ENCODE peak calls at places on chromosomes 4 and X, in six cellular contexts. X is HCT116, Q is HepG2, U is A549, G is SK-N-SH, H is GM23338. N is an unnamed sample.

GRCh38 chr4:174763454-174764104 is 65.5 kb downstream of the GLRA3 start:
- DNase-seq in X (no peak), Q (no peak), U (no peak), G (no peak), H (no peak), N (no peak)

GRCh38 chrX:96453139-96453538 is 231.5 kb upstream of the DIAPH2 start:
- DNase-seq in X (no peak), Q (peak), U (no peak), G (no peak), H (no peak), N (no peak)

GRCh38 chrX:37834937-37835336 is 12.4 kb downstream of the DYNLT3 start:
- DNase-seq in X (no peak), Q (no peak), U (no peak), G (no peak), H (no peak), N (no peak)

GRCh38 chr4:10104211-10104990 is 12.2 kb downstream of the WDR1 start:
- DNase-seq in X (no peak), Q (no peak), U (no peak), G (no peak), H (no peak), N (no peak)

GRCh38 chr4:159355456-159355855 is 252.6 kb downstream of the RAPGEF2 start:
- DNase-seq in X (no peak), Q (no peak), U (no peak), G (no peak), H (no peak), N (no peak)

GRCh38 chrX:44945736-44946135 is 72.7 kb downstream of the KDM6A start:
- DNase-seq in X (no peak), Q (peak), U (no peak), G (no peak), H (peak), N (no peak)

GRCh38 chr4:172962564-172963353 is 205.9 kb upstream of the GALNT7 start:
- DNase-seq in X (no peak), Q (no peak), U (peak), G (no peak), H (no peak), N (peak)

GRCh38 chrX:112766774-112767173 is 73.9 kb downstream of the AMOT start:
- DNase-seq in X (no peak), Q (no peak), U (no peak), G (no peak), H (no peak), N (no peak)

GRCh38 chr4:93771640-93772411 is 56.7 kb upstream of the ATOH1 start:
- DNase-seq in X (no peak), Q (no peak), U (no peak), G (peak), H (no peak), N (no peak)

GRCh38 chr4:128162434-128162833 is 101.3 kb downstream of the LARP1B start:
- DNase-seq in X (no peak), Q (no peak), U (no peak), G (no peak), H (peak), N (no peak)

GRCh38 chr4:88143504-88143903 is 14.9 kb downstream of the ABCG2 start:
- DNase-seq in X (peak), Q (no peak), U (peak), G (no peak), H (no peak), N (no peak)

GRCh38 chrX:134377537-134377936 is 82.4 kb upstream of the HPRT1 start:
- DNase-seq in X (no peak), Q (peak), U (no peak), G (peak), H (no peak), N (no peak)

GRCh38 chrX:2325076-2325784 is 175.5 kb downstream of the DHRSX start:
- DNase-seq in X (no peak), Q (no peak), U (no peak), G (peak), H (no peak), N (no peak)

GRCh38 chr4:143300860-143301259 is 35.8 kb upstream of the GAB1 start:
- DNase-seq in X (no peak), Q (no peak), U (no peak), G (no peak), H (no peak), N (no peak)

GRCh38 chr4:27973056-27973455 is 1112.4 kb downstream of the STIM2 start:
- DNase-seq in X (no peak), Q (no peak), U (no peak), G (no peak), H (no peak), N (no peak)

GRCh38 chr4:155491336-155492131 is 114.8 kb upstream of the MAP9 start:
- DNase-seq in X (no peak), Q (no peak), U (no peak), G (no peak), H (no peak), N (no peak)

GRCh38 chrX:38150993-38151392 is 69.7 kb downstream of the SRPX start:
- DNase-seq in X (no peak), Q (no peak), U (no peak), G (no peak), H (no peak), N (no peak)

GRCh38 chr4:48985976-48986653 is at the start of gene CWH43:
- DNase-seq in X (no peak), Q (no peak), U (no peak), G (peak), H (peak), N (no peak)

GRCh38 chrX:120570201-120570600 is 9.4 kb upstream of the CUL4B start:
- DNase-seq in X (no peak), Q (no peak), U (no peak), G (no peak), H (no peak), N (no peak)

GRCh38 chr4:185567828-185568442 is 32.6 kb upstream of the PDLIM3 start:
- DNase-seq in X (no peak), Q (peak), U (no peak), G (no peak), H (no peak), N (no peak)

GRCh38 chr4:184270808-184271413 is 53.2 kb upstream of the ENPP6 start:
- DNase-seq in X (no peak), Q (no peak), U (no peak), G (no peak), H (no peak), N (no peak)

GRCh38 chr4:184269879-184270430 is 52.3 kb upstream of the ENPP6 start:
- DNase-seq in X (no peak), Q (no peak), U (no peak), G (no peak), H (no peak), N (no peak)

GRCh38 chr4:184267673-184268573 is 50.2 kb upstream of the ENPP6 start:
- DNase-seq in X (peak), Q (peak), U (peak), G (no peak), H (no peak), N (peak)

GRCh38 chr4:184267206-184267608 is 49.5 kb upstream of the ENPP6 start:
- DNase-seq in X (no peak), Q (no peak), U (no peak), G (no peak), H (no peak), N (no peak)

DNA sequence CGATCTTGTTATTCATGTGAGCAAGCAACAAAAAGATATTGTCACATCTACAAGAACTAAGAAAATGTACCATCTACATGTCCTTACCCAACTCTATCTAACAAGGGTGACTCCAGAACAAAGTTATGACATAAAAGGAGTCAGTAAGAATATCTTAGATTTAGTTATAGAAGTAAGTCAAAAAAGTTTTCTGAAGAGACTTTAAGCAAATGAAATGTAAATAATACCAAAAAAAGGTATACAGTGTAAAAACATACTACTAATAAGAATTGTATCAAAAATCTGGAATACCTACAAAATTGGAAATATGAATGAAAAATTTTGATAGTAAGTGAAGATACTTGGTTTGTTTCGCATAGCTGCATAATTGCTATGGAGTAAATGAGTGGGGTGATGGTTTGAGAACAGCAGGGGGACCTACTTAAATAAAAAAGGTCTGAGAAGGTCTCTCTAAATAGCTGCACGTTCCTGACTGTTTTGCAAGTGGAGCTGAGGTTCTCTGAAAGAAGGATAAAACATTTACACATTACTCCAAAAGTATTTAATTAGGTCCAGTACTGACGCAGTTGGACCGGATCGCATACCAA is 51.0 kb upstream of the ENPP6 start:
- DNase-seq in X (no peak), Q (no peak), U (no peak), G (no peak), H (no peak), N (no peak)
- TF ChIP-seq REST in X (no peak), Q (no peak), U (no peak), G (no peak), H (no peak), N (no peak)

GRCh38 chr4:177380730-177381287 is 61.4 kb downstream of the AGA start:
- DNase-seq in X (no peak), Q (peak), U (peak), G (peak), H (peak), N (no peak)
- TF ChIP-seq CTCF in X (peak), Q (peak), U (peak), G (peak), H (peak), N (peak)

DNA sequence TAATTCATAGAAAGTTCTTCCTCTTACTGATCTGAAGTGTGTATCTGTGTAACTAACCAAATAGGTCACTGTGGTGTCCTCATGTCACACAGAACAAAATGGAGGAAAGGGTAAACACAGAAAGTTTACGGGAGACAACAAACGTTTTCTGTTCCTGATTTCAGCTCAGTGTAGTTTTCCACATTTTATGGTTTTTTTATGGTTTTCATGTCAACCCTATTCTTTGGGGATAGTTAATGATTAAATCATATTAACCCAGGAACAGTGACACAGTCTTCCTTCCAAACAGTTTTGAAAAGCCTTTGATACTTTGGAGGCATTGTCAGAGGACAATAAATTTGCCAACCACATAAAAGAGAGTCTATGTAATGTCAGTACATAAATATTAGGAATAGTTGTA is 4.2 kb downstream of the LNX1 start:
- DNase-seq in X (no peak), Q (peak), U (no peak), G (no peak), H (no peak), N (no peak)
- TF ChIP-seq REST in X (no peak), Q (no peak), U (no peak), G (no peak), H (no peak), N (no peak)

DNA sequence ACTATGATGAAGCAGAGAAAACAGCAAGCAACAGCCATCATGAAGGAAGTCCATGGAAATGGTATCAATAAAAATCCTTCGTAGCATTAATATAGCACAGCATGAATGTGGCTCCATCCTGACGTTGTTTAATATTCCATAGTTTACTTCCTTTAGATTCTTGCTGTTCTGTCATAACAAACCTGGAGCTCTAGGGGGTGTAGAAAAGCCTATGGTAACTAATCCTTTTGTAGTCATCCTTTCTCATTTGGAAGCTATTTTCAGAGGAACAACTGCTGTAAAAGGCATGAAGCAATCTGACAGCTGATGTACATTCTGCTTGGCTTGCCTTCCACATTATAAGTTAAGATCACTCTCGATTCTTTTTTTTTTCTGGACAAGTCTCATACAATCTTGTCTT is 909 bp downstream of the MYOZ2 start:
- DNase-seq in X (no peak), Q (no peak), U (no peak), G (no peak), H (peak), N (no peak)
- TF ChIP-seq CTCF in X (no peak), Q (no peak), U (no peak), G (no peak), H (no peak), N (no peak)

DNA sequence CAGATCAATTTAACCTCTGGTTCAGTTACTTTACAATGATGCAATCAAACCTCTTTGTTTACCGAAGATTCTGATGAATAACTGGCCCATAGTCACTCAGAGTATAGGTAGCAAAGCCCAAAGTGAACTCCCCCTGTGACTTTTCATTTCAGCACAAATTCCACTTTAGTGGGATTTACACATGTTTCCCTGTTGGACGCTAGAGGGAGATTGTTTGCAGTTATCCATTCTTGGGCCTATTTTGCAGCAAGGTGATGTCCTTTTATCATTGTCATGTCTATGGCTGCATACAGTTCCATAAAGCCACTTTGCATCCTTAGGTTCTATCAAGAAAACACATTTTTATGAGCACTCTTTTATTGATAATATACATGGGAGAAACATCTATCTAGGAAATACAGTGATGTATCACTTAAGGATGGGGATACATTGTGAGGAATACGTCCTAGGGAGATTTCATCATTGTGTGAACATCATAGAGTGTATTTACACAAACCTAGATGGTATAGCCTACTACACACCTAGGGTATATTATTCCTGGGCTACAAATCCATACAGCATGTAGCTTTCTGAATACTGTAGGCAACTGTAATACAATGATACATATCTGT is 14.5 kb upstream of the DKK2 start:
- DNase-seq in X (peak), Q (peak), U (no peak), G (no peak), H (peak), N (no peak)
- TF ChIP-seq REST in X (no peak), Q (no peak), U (no peak), G (no peak), H (no peak), N (no peak)

GRCh38 chr4:77157859-77158486 is 966 bp downstream of the CCNG2 start:
- DNase-seq in X (peak), Q (peak), U (peak), G (peak), H (peak), N (no peak)
- TF ChIP-seq CTCF in X (no peak), Q (peak), U (no peak), G (peak), H (no peak), N (no peak)